ENCODE peak calls at places on chromosomes 5 and 9, in four cellular contexts. I, M, F and B are unnamed samples. For H3K4me1, the result is how much of the 10 kb centered on the place peaks cover.

GRCh38 chr5:85823462-85824426 is 794.0 kb upstream of the COX7C start:
- DNase-seq in I (no peak), M (no peak), F (no peak), B (no peak)

GRCh38 chr5:1139806-1140187 is 27.9 kb upstream of the SLC12A7 start:
- DNase-seq in I (no peak), M (no peak), F (no peak), B (no peak)

GRCh38 chr9:89664896-89665329 is 60.1 kb downstream of the GADD45G start:
- DNase-seq in I (peak), M (no peak), F (peak), B (peak)

GRCh38 chr5:90921428-90921973 is 362.9 kb downstream of the ADGRV1 start:
- DNase-seq in I (no peak), M (no peak), F (no peak), B (no peak)

GRCh38 chr5:142057697-142058056 is 44.9 kb upstream of the GNPDA1 start:
- DNase-seq in I (no peak), M (no peak), F (no peak), B (no peak)

GRCh38 chr9:37486616-37487544 is 1.1 kb downstream of the POLR1E start:
- DNase-seq in I (no peak), M (no peak), F (peak), B (peak)

GRCh38 chr5:98770158-98770910 is 3.1 kb upstream of the RGMB start:
- DNase-seq in I (peak), M (peak), F (peak), B (peak)

GRCh38 chr9:71285191-71285656 is 163.8 kb upstream of the TRPM3 start:
- DNase-seq in I (peak), M (no peak), F (peak), B (peak)

DNA sequence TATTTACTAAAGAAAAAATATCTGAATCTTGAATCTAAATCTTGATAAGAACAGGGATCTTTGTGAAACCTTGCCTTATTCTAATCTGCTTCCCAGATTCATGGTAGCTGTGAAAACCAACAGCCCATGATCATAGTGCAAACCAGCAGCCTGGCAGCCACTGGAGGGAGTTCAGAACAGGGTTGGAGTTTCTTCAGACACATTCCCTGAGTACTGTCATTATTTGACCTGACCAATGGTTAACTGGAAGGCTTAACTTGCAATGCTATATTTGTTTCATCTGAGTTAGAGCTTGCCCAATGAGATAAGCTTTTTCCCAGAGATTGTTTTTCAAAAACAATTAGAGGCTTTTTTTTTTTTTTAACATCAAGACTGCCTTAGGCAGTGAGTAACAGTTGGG is 47.8 kb downstream of the LOX start:
- DNase-seq in I (no peak), M (no peak), F (no peak), B (no peak)
- TF ChIP-seq POLR2A in I (no peak), M (no peak), F (no peak), B (no peak)

DNA sequence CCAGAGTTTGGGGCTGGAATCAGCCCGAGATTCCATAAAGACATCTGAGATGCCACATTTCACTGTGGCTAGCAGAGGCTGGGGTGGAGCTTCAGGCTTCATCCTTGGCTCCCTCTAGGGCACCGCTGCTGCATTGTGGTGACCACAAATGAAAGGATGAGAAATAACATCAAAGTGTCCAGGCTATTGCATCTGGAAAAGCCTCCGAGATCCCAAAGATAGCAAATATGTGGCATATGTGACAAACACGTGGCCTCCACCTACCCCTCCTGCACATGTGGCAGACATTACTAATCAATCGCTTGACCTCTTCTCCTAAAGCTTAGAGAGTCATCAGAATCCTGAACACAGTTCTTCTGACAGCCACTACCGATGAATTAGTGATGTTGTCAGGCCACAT is 4.5 kb downstream of the SPARC start:
- DNase-seq in I (no peak), M (no peak), F (no peak), B (no peak)
- H3K4me1 ChIP-seq in I (under half), M (half or more), F (under half), B (half or more)

GRCh38 chr5:67792891-67793290 is 422.7 kb upstream of the PIK3R1 start:
- DNase-seq in I (no peak), M (peak), F (no peak), B (no peak)
- H3K27ac ChIP-seq in I (no peak), M (no peak), F (no peak), B (no peak)

GRCh38 chr5:172902497-172903472 is 56.4 kb upstream of the RPL26L1 start:
- DNase-seq in I (peak), M (peak), F (peak), B (peak)
- TF ChIP-seq POLR2A in I (no peak), M (no peak), F (peak), B (no peak)

GRCh38 chr9:135882011-135882410 is 25.3 kb downstream of the CAMSAP1 start:
- DNase-seq in I (no peak), M (no peak), F (no peak), B (no peak)

GRCh38 chr9:135877776-135878527 is 29.4 kb downstream of the CAMSAP1 start:
- DNase-seq in I (no peak), M (no peak), F (no peak), B (no peak)

GRCh38 chr9:135879237-135879601 is 28.1 kb downstream of the CAMSAP1 start:
- DNase-seq in I (no peak), M (no peak), F (no peak), B (no peak)

GRCh38 chr9:135878528-135879236 is 28.7 kb downstream of the CAMSAP1 start:
- DNase-seq in I (no peak), M (no peak), F (no peak), B (no peak)

GRCh38 chr9:135879619-135880018 is 27.7 kb downstream of the CAMSAP1 start:
- DNase-seq in I (no peak), M (no peak), F (no peak), B (no peak)
- H3K4me1 ChIP-seq in I (under half), M (under half), F (under half), B (under half)

DNA sequence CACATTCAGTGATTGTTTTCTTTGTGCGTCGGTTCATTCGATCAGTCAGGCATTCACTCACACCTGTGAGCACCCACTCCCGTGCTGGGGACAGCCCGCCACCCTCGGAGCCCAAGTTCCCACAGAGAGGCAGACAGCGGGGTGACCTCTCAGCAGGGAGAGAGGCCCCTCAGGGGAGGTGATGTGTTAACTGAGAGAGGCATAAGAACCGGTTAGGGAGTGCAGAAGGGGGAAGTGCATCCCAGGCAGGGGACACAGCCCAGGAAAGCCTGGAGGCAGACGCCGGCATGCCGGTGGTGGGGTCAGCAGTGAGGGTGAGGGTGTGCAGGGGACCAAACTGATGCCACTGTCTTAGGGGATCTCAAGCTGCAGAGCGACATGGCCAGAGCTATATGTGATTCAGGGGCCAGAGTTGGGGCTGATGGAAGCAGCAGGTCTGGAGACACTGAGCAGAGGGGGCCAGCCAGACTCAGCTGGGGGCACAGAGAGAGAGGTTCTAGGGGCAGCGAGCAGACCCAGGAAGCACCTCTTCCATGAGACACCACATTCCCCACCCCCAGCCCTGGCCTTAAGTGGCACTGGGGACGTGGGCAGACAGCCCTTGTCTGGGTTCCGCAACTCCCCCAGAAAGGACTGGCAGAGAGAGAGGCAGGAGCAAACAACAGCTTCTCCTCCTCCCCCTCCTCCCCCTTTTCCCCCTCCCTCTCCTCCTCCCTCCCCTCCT is 35.9 kb downstream of the HK3 start:
- DNase-seq in I (no peak), M (no peak), F (no peak), B (no peak)
- H3K27ac ChIP-seq in I (no peak), M (no peak), F (no peak), B (no peak)

DNA sequence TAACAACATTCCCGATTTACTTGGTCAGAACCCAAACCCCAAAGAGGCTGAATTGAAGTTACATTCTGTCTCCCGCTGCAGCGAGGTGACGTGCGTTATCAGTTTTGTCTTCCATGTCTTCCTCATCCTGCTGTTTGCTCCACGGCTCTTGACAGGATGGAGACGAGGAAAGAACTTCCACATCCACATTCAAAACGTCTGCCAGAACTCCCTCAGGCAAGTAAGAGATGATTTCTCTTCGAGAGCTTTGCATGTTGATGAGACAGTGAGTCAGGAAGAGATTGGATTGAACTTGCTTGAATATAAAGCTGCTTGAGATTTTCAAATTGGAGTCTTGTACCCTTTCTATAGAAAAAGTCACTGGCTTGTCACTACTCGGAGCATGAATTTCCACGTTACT is 242.6 kb downstream of the AUH start:
- DNase-seq in I (no peak), M (no peak), F (no peak), B (no peak)
- TF ChIP-seq POLR2A in I (no peak), M (no peak), F (no peak), B (no peak)